ENCODE peak calls at places on chromosomes 4 and X, in seven cellular contexts. X is fibroblast of lung, B is tibial nerve, S is iPS DF 6.9, K is neuronal stem cell, E is left lung, V is dorsolateral prefrontal cortex. N is an unnamed sample.

GRCh38 chr4:1172971-1173757 is 781 bp upstream of the SPON2 start:
- DNase-seq in K (no peak), S (no peak), V (no peak), E (peak), B (peak), X (peak), N (no peak)

GRCh38 chr4:113825272-113825671 is 63.7 kb upstream of the CAMK2D start:
- DNase-seq in B (no peak), K (no peak), V (no peak), E (no peak), S (no peak), X (no peak), N (peak)

GRCh38 chrX:150841466-150842197 is 56.8 kb downstream of the CD99L2 start:
- DNase-seq in B (no peak), K (no peak), V (no peak), S (no peak), E (no peak), X (peak), N (peak)

GRCh38 chr4:155026715-155027114 is 181.7 kb upstream of the NPY2R start:
- DNase-seq in K (no peak), X (no peak), E (no peak), B (no peak), V (no peak), S (no peak), N (no peak)

GRCh38 chr4:156962069-156962377 is 9.6 kb downstream of the PDGFC start:
- DNase-seq in K (no peak), E (no peak), V (no peak), B (no peak), S (no peak), X (no peak), N (no peak)

GRCh38 chr4:39706334-39706733 is 8.4 kb downstream of the UBE2K start:
- DNase-seq in V (no peak), E (no peak), K (no peak), X (peak), S (no peak), B (no peak), N (no peak)

GRCh38 chrX:140697618-140698017 is 11.9 kb upstream of the LINC00632 start:
- DNase-seq in X (no peak), E (no peak), K (no peak), B (no peak), V (no peak), S (no peak), N (no peak)

GRCh38 chr4:41092128-41092527 is 122.2 kb downstream of the APBB2 start:
- DNase-seq in B (no peak), E (no peak), X (no peak), V (no peak), K (no peak), S (no peak), N (no peak)

GRCh38 chr4:98929341-98930267 is 671 bp upstream of the EIF4E start:
- DNase-seq in X (peak), E (peak), V (peak), B (peak), S (peak), K (no peak), N (peak)

GRCh38 chrX:22313757-22314156 is 41.0 kb downstream of the CBLL2 start:
- DNase-seq in S (no peak), V (no peak), K (no peak), X (no peak), B (no peak), E (no peak), N (no peak)

GRCh38 chr4:118888666-118889312 is at the start of gene SYNPO2:
- DNase-seq in E (peak), K (peak), X (peak), S (peak), V (peak), B (peak), N (peak)

GRCh38 chr4:173272987-173273386 is 61.2 kb downstream of the HMGB2 start:
- DNase-seq in E (no peak), X (peak), S (no peak), B (no peak), K (no peak), V (no peak), N (no peak)

GRCh38 chrX:15546745-15547144 is 46.1 kb downstream of the BMX start:
- DNase-seq in B (no peak), X (no peak), K (no peak), E (no peak), S (no peak), V (no peak), N (peak)

GRCh38 chr4:58732973-58733372 is 1622.8 kb upstream of the IGFBP7 start:
- DNase-seq in B (no peak), K (no peak), E (no peak), S (no peak), X (no peak), V (no peak), N (no peak)

GRCh38 chr4:150217192-150217591 is 138.9 kb downstream of the DCLK2 start:
- DNase-seq in S (no peak), E (no peak), B (no peak), K (peak), X (peak), V (no peak), N (no peak)

GRCh38 chr4:112942077-112942476 is 107.4 kb upstream of the ANK2 start:
- DNase-seq in B (no peak), V (no peak), K (no peak), X (no peak), S (no peak), E (no peak), N (no peak)

GRCh38 chr4:6196871-6197270 is 3.5 kb downstream of the JAKMIP1 start:
- DNase-seq in E (no peak), X (no peak), K (no peak), S (no peak), V (no peak), B (no peak), N (no peak)

GRCh38 chrX:21047034-21047455 is 327.2 kb upstream of the CNKSR2 start:
- DNase-seq in B (no peak), K (no peak), S (peak), X (no peak), E (no peak), V (no peak), N (no peak)

GRCh38 chr4:24112466-24112865 is 222.6 kb upstream of the PPARGC1A start:
- DNase-seq in X (no peak), E (no peak), B (no peak), S (no peak), K (no peak), V (no peak), N (no peak)

GRCh38 chr4:86596802-86597201 is 2.7 kb downstream of the PTPN13 start:
- DNase-seq in S (no peak), K (no peak), V (no peak), X (peak), B (no peak), E (no peak), N (no peak)

GRCh38 chrX:69079278-69079677 is 86.0 kb downstream of the PJA1 start:
- DNase-seq in E (no peak), S (no peak), V (no peak), X (peak), B (no peak), K (no peak), N (no peak)

GRCh38 chr4:19382993-19383392 is 868.7 kb upstream of the SLIT2 start:
- DNase-seq in K (no peak), S (no peak), E (no peak), X (peak), V (no peak), B (no peak), N (no peak)

GRCh38 chr4:152663203-152664066 is 16.4 kb downstream of the TMEM154 start:
- DNase-seq in X (peak), K (no peak), S (no peak), B (no peak), V (no peak), E (no peak), N (peak)

GRCh38 chrX:103200951-103201529 is 13.9 kb upstream of the BEX4 start:
- DNase-seq in X (no peak), V (no peak), E (no peak), K (no peak), B (no peak), S (no peak), N (no peak)

GRCh38 chr4:131411393-131411792 is 1737.7 kb upstream of the PCDH10 start:
- DNase-seq in X (no peak), V (no peak), S (no peak), B (no peak), E (no peak), K (no peak), N (no peak)

GRCh38 chr4:125736057-125736456 is 421.3 kb downstream of the FAT4 start:
- DNase-seq in E (no peak), B (no peak), V (no peak), S (no peak), X (peak), K (no peak), N (no peak)

GRCh38 chrX:2710496-2710895 is 19.4 kb downstream of the CD99 start:
- DNase-seq in X (no peak), E (no peak), V (no peak), S (no peak), B (no peak), K (no peak), N (no peak)
- H3K27ac ChIP-seq in X (peak), E (peak), V (no peak), S (no peak), B (peak), K (peak), N (peak)

GRCh38 chrX:154091678-154092077 is 5.8 kb downstream of the MECP2 start:
- DNase-seq in V (no peak), B (no peak), E (no peak), K (no peak), X (no peak), S (no peak), N (no peak)
- H3K4me3 ChIP-seq in V (no peak), B (no peak), E (no peak), K (no peak), X (no peak), S (no peak), N (no peak)

DNA sequence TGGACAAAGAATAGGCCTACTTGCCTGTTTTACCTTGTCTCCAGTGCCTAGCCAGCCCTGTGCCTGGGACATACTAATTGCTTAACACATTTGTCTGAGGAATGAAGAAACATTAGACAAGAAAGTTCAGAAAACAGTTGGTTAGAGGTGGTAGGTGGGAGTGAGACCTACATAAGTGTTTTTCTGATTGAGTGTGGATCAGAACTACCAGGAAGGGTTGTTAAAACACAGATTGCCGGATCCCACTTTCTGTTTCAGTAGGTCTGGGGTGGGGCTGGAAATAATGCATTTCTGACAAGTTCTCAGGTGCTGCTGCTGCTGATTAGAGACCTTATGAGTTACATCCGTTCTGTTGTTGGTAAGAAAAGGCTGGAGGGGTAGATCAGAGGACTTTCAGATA is 5.7 kb upstream of the JADE1 start:
- DNase-seq in S (no peak), K (no peak), V (no peak), B (no peak), E (no peak), X (no peak), N (no peak)
- H3K27ac ChIP-seq in S (peak), K (no peak), V (no peak), B (no peak), E (no peak), X (no peak), N (no peak)

DNA sequence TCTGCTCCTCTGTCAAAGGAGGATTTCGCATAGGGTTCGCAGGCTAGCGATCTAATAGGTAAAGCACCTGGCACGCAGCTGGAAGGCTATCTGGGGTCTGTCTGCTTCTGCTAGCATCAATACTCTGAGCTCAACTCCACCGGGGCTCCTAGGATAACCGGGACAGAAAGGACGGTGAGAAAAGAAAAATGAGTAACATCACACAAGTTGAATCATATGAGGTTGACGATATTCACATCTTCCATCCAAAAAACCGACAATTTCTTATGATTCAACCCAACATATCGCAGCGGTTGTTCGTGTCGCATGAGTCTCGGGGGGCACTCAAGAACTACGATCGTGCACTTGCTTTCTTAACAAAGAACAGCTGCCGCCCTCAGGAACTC is 1.8 kb downstream of the PROM1 start:
- DNase-seq in V (no peak), E (no peak), X (no peak), S (no peak), K (no peak), B (no peak), N (no peak)
- H3K4me3 ChIP-seq in V (peak), E (peak), X (no peak), S (peak), K (peak), B (peak), N (no peak)

GRCh38 chr4:123417813-123418212 is 21.2 kb downstream of the SPRY1 start:
- DNase-seq in B (no peak), V (no peak), X (no peak), E (no peak), S (no peak), K (no peak), N (no peak)

GRCh38 chr4:123419885-123420743 is 23.5 kb downstream of the SPRY1 start:
- DNase-seq in V (no peak), X (no peak), B (no peak), S (no peak), K (no peak), E (no peak), N (no peak)

GRCh38 chr4:123416462-123416861 is 19.9 kb downstream of the SPRY1 start:
- DNase-seq in V (no peak), B (no peak), X (no peak), E (no peak), S (no peak), K (no peak), N (no peak)

GRCh38 chr4:123415977-123416376 is 19.4 kb downstream of the SPRY1 start:
- DNase-seq in S (no peak), B (no peak), X (no peak), E (no peak), V (no peak), K (no peak), N (peak)

DNA sequence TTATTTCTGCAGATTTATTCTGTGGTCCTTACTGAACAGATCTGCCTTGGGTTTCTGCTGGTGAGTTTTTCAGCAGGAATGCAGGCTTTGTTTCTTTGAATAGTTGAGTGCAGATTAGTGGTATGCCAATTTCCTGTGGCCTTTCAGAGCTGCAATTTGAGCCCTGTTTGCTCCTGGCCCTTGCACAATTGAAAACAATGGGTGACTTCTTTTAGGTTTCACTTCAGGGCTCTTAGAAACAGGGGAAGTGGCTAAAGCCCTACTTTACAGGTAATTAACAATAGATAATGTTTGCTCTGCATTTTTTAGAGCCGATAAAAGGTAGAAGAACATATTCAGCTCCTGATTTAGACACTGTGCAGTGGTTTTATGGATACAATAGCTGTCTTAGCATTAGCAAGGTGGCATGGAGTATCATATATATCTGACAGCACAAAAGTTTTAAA is 21.9 kb downstream of the SPRY1 start:
- DNase-seq in E (no peak), K (peak), X (peak), B (no peak), S (peak), V (no peak), N (peak)
- H3K27ac ChIP-seq in E (peak), K (peak), X (no peak), B (peak), S (no peak), V (no peak), N (peak)

DNA sequence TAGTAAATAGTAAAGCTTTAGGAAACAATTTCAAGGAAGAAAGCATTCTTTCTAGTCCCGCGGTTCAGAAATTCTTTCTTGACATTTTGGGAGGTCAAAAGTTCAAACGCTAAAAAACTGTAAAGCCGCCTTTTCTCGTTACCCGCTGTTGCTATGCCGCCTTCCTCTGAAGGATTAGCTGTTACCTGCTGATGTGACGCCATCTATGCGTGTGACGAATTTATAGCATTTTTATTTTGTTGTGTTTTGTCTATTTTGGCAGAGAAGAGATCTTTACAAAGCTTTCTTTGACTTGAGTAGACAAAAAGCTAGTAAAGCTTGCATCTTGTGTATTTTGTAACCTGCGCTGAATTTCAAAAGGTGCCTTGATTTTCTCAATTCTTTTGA is 106.2 kb upstream of the STOX2 start:
- DNase-seq in B (no peak), K (no peak), E (no peak), S (no peak), X (no peak), V (no peak), N (no peak)
- H3K4me3 ChIP-seq in B (no peak), K (no peak), E (peak), S (no peak), X (no peak), V (no peak), N (peak)

DNA sequence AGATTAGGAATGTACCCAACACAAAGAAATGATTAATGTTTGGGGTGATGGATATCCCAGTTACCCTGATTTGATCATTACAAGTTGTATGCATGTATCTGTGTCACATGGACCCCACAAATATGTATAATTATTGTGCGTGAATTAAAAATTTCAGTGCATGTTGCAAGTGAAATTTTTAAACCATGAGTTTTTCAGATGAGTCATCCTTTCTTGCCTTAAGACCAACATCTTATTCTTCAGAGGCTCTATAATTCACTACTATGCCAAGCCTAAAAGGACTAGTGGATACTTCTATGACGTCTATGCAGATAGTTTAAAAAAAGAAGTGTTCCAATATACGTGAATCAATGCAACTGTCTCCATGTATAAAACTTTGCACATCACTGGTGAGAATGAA is 113.0 kb upstream of the SH3RF1 start:
- DNase-seq in E (no peak), B (no peak), S (no peak), X (peak), K (no peak), V (no peak), N (no peak)
- H3K27ac ChIP-seq in E (no peak), B (no peak), S (no peak), X (peak), K (no peak), V (no peak), N (no peak)